ENCODE peak calls at places on chromosomes 11 and 22, in eight cellular contexts. D, F, Q, S, W, T, K and P are unnamed samples.

GRCh38 chr22:19844423-19845368 is 10.0 kb downstream of the GNB1L start:
- DNase-seq in Q (peak), F (peak), W (peak), K (no peak), T (no peak), S (no peak), D (no peak), P (no peak)

GRCh38 chr11:133966924-133967598 is 10.3 kb upstream of the IGSF9B start:
- DNase-seq in S (no peak), Q (no peak), F (no peak), K (no peak), T (peak), D (peak), W (peak), P (no peak)

GRCh38 chr11:134731562-134731961 is 319.5 kb upstream of the B3GAT1 start:
- DNase-seq in S (no peak), T (no peak), D (no peak), F (no peak), Q (no peak), K (no peak), W (no peak), P (no peak)

GRCh38 chr22:45510376-45511232 is 7.9 kb downstream of the FBLN1 start:
- DNase-seq in Q (no peak), T (no peak), F (peak), K (no peak), W (no peak), D (no peak), S (no peak), P (no peak)

GRCh38 chr11:123065634-123066033 is 3.7 kb upstream of the HSPA8 start:
- DNase-seq in W (no peak), S (no peak), K (no peak), T (no peak), F (no peak), Q (no peak), D (no peak), P (no peak)

GRCh38 chr11:69834251-69834650 is 15.0 kb upstream of the FGF3 start:
- DNase-seq in W (no peak), D (no peak), T (no peak), Q (no peak), F (no peak), S (no peak), K (no peak), P (no peak)

GRCh38 chr22:26109686-26110315 is 59.5 kb upstream of the SEZ6L start:
- DNase-seq in S (no peak), K (no peak), D (no peak), Q (no peak), T (no peak), F (no peak), W (no peak), P (no peak)

GRCh38 chr11:17410606-17411379 is 22.3 kb upstream of the KCNJ11 start:
- DNase-seq in F (peak), K (no peak), D (no peak), Q (peak), T (no peak), S (no peak), W (no peak), P (no peak)

GRCh38 chr11:72305077-72305476 is 61.1 kb upstream of the PHOX2A start:
- DNase-seq in F (no peak), T (no peak), Q (no peak), K (no peak), S (no peak), W (no peak), D (no peak), P (no peak)

GRCh38 chr22:44438481-44439131 is 59.4 kb downstream of the RTL6 start:
- DNase-seq in W (no peak), D (no peak), T (no peak), F (peak), S (no peak), K (no peak), Q (no peak), P (no peak)

GRCh38 chr11:131534611-131535010 is 164.2 kb downstream of the NTM start:
- DNase-seq in T (no peak), K (no peak), S (no peak), W (no peak), D (no peak), Q (no peak), F (no peak), P (no peak)

GRCh38 chr22:41619979-41620645 is 731 bp downstream of the DESI1 start:
- DNase-seq in S (no peak), K (no peak), Q (peak), F (peak), W (peak), T (peak), D (peak), P (no peak)

DNA sequence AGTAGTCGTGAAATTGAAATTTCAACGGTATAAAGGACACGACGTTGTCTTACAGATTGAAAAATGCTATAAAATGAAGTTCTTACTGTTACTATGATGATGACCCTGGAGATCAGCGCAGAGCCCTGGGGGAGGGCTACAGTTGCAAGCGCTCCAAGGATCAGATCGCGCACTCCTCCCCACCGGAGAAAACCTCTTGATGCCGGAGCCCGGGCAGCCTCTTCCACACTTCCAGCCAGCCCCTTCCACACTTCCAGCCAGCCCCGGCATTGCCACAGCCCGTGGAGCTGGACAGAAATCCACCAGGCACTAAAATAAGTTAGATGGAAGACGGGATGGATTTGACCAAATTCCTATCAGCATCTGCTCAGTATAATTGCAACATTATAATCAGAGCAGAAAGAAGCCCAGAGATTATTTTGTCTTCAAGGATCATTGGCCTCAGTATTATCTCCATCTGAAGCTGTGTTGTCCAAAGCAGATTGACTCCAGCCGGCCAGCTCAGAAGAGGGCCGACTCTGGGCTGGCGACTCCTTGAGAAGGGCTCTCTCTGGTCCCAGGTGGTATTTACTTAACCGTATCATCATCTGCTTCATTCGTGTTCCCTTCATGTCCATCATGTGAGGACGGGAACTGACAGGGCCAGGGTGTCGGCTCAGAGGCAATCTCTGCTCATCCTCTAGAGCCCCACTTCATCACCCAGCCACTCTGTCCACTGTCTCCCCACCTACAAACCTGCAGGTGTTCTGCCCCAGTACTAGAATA is 777 bp upstream of the MICAL3 start:
- DNase-seq in Q (no peak), W (peak), T (no peak), K (no peak), D (no peak), S (no peak), F (no peak), P (no peak)
- H3K27ac ChIP-seq in Q (no peak), W (peak), T (no peak), K (peak), D (no peak), S (no peak), F (no peak), P (peak)

DNA sequence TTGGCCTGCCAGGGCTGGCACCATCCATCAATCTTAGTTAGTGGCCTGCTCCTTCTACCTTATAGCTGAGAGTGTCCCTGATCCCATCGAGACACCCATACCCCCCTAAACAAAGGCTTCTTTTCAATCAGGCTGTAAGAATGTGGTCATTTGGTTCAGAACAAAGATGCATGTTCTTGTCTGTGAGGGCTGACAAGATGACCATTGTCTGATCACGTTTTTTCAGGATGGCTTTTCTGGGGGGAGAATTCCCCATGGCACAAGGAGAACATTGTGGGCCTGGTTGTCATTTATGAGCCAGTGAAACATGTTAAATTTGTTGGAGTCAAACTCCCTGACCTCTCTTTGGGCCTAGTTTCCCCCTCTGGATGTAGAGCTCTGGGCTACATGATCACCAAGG is 160.4 kb downstream of the INSC start:
- DNase-seq in T (no peak), S (no peak), F (no peak), W (no peak), K (no peak), D (no peak), Q (no peak), P (no peak)
- H3K27ac ChIP-seq in T (no peak), S (no peak), F (no peak), W (no peak), K (no peak), D (no peak), Q (no peak), P (no peak)

GRCh38 chr22:46933040-46933439 is 170.6 kb downstream of the TBC1D22A start:
- DNase-seq in W (no peak), F (no peak), D (no peak), S (no peak), Q (no peak), K (no peak), T (no peak), P (no peak)

GRCh38 chr22:46933526-46933925 is 171.1 kb downstream of the TBC1D22A start:
- DNase-seq in S (no peak), K (no peak), W (no peak), F (no peak), T (no peak), Q (peak), D (no peak), P (no peak)

GRCh38 chr22:46929689-46930225 is 167.3 kb downstream of the TBC1D22A start:
- DNase-seq in Q (no peak), S (no peak), D (no peak), W (no peak), T (no peak), K (no peak), F (no peak), P (no peak)

GRCh38 chr22:46931414-46931813 is 169.0 kb downstream of the TBC1D22A start:
- DNase-seq in W (no peak), F (no peak), D (no peak), K (no peak), T (no peak), Q (no peak), S (no peak), P (no peak)

GRCh38 chr22:46931881-46932280 is 169.4 kb downstream of the TBC1D22A start:
- DNase-seq in F (no peak), Q (no peak), K (no peak), D (no peak), W (no peak), S (peak), T (no peak), P (no peak)
- H3K27ac ChIP-seq in F (no peak), Q (no peak), K (no peak), D (no peak), W (no peak), S (peak), T (no peak), P (no peak)

DNA sequence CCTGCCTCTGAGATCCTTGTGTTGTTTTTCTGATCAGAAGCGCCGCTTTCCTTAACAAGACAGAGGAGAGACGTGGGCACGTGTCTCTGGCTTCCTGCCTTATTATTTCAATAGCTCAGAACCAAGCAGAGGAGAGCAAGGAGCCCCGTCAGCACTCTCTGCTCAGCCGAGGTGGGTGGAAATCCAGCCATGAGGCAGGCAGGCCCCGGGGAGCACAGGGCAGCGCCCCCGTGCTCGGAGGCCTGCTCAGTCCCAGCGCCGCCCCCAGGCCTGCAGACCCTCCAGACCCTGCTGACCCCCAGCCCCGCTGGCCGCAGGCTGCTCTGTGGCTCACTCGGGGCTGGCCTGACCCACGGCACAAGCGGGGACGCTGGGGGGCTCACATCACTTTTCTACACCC is 162.8 kb downstream of the BRD1 start:
- DNase-seq in S (no peak), K (no peak), W (no peak), T (no peak), F (no peak), D (no peak), Q (peak), P (peak)
- H3K27ac ChIP-seq in S (no peak), K (no peak), W (peak), T (no peak), F (no peak), D (no peak), Q (peak), P (no peak)

DNA sequence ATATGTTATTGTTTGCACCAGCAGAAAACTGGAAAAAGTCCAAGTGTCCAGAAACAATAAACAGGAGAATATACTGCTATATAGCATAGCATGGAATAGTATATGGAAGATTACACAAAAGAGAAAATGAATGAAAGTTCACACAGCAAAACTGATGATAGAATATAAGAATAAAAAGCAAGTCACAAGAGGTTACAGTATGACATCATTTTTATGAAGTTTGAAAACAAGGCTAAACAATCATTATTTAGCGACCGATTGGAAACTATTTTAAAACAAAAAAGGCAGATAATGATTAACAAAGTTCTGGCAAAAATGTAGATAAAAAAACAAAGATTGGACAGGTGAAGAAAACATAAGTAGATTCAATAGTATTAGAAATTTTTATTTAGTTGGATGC is 47.1 kb downstream of the SOX6 start:
- DNase-seq in S (no peak), F (no peak), D (no peak), T (no peak), Q (no peak), W (no peak), K (no peak), P (no peak)
- H3K27ac ChIP-seq in S (no peak), F (no peak), D (no peak), T (no peak), Q (no peak), W (no peak), K (no peak), P (no peak)